ENCODE peak calls at places on chromosomes 13 and 19, in ten cellular contexts. I is T-cell; P is GM19239; X is endothelial cell; W is stimulated activated CD4-positive, alpha-beta T cell treated with anti-CD3 and anti-CD28 coated beads, Interleukin-15, amount 100 ng/mL, for 1 hour; J is AG08395; R is PC-3; S is activated naive CD8-positive, alpha-beta T cell treated with anti-CD3 and anti-CD28 coated beads for 36 hours; Q is activated T-helper 1 cell treated with anti-CD3 and anti-CD28 coated beads, Interleukin-2, amount 50 U/mL, for 16 hours; N is GM12891. E is an unnamed sample.

GRCh38 chr13:108878732-108879131 is 249.3 kb downstream of the MYO16 start:
- DNase-seq in S (no peak), N (no peak), P (no peak), Q (no peak), J (no peak), I (no peak), W (no peak), R (no peak), X (no peak), E (no peak)

GRCh38 chr13:37427843-37428494 is 170.6 kb downstream of the POSTN start:
- DNase-seq in I (no peak), W (no peak), N (no peak), P (no peak), R (no peak), S (no peak), J (no peak), Q (no peak), X (no peak), E (no peak)

GRCh38 chr13:112972258-112972657 is 3.2 kb downstream of the MCF2L start:
- DNase-seq in R (no peak), S (no peak), X (no peak), I (no peak), N (no peak), J (no peak), Q (no peak), P (no peak), W (no peak), E (no peak)

GRCh38 chr13:96898212-96898611 is 96.1 kb downstream of the OXGR1 start:
- DNase-seq in S (no peak), J (no peak), N (no peak), X (no peak), I (no peak), R (peak), Q (no peak), W (no peak), P (no peak), E (peak)

GRCh38 chr19:55419624-55420236 is 12.1 kb upstream of the UBE2S start:
- DNase-seq in I (no peak), W (no peak), P (no peak), R (no peak), Q (no peak), J (no peak), X (no peak), S (no peak), N (no peak), E (no peak)

GRCh38 chr19:6608950-6609349 is 18.0 kb upstream of the CD70 start:
- DNase-seq in X (no peak), N (no peak), J (no peak), Q (no peak), S (no peak), R (no peak), W (no peak), P (no peak), I (no peak), E (no peak)

GRCh38 chr13:25018729-25019115 is 77.2 kb upstream of the PABPC3 start:
- DNase-seq in N (no peak), R (no peak), J (no peak), Q (no peak), I (no peak), X (no peak), W (no peak), P (no peak), S (no peak), E (no peak)

GRCh38 chr19:53824134-53824611 is at the start of gene NLRP12:
- DNase-seq in J (no peak), P (no peak), X (no peak), N (no peak), R (no peak), S (no peak), I (no peak), W (no peak), Q (no peak), E (no peak)

GRCh38 chr19:17112271-17112670 is 36.7 kb downstream of the MYO9B start:
- DNase-seq in J (no peak), P (no peak), R (no peak), Q (no peak), S (no peak), N (no peak), W (no peak), X (no peak), I (no peak), E (no peak)

GRCh38 chr19:13718733-13719132 is 45.6 kb upstream of the MRI1 start:
- DNase-seq in R (peak), X (no peak), S (no peak), Q (no peak), P (no peak), J (peak), I (no peak), W (no peak), N (no peak), E (peak)

GRCh38 chr13:50594276-50594970 is 249.1 kb downstream of the DLEU7 start:
- DNase-seq in R (no peak), I (no peak), N (peak), X (no peak), S (peak), W (no peak), J (no peak), Q (no peak), P (peak), E (peak)

GRCh38 chr19:7377196-7377595 is 28.5 kb downstream of the ARHGEF18 start:
- DNase-seq in R (no peak), N (no peak), Q (no peak), P (no peak), I (no peak), J (no peak), X (no peak), S (no peak), W (no peak), E (no peak)

GRCh38 chr13:106102776-106103175 is 432.7 kb downstream of the EFNB2 start:
- DNase-seq in Q (no peak), R (no peak), W (no peak), N (no peak), X (no peak), J (no peak), S (no peak), P (no peak), I (no peak), E (no peak)

E was measured in choroid plexus epithelial cell.